ENCODE peak calls at places on chromosomes 2 and 18, in seven cellular contexts. One of them, this sample, is unnamed.

GRCh38 chr2:239688840-239689239 is 288.0 kb upstream of the HDAC4 start:
- DNase-seq in right lobe of liver: no peak
- DNase-seq in cardiac fibroblast: no peak
- DNase-seq in AG10803: no peak
- DNase-seq in IMR-90: no peak
- DNase-seq in adrenal gland: no peak
- DNase-seq in lower leg skin: no peak
- DNase-seq in this sample: no peak

GRCh38 chr2:196823750-196824149 is 14.6 kb upstream of the C2orf66 start:
- DNase-seq in cardiac fibroblast: peak
- DNase-seq in IMR-90: peak
- DNase-seq in lower leg skin: no peak
- DNase-seq in AG10803: peak
- DNase-seq in adrenal gland: no peak
- DNase-seq in right lobe of liver: no peak
- DNase-seq in this sample: peak

GRCh38 chr18:67661555-67661954 is 145.0 kb upstream of the DSEL start:
- DNase-seq in lower leg skin: no peak
- DNase-seq in AG10803: no peak
- DNase-seq in cardiac fibroblast: no peak
- DNase-seq in IMR-90: no peak
- DNase-seq in right lobe of liver: no peak
- DNase-seq in adrenal gland: no peak
- DNase-seq in this sample: no peak

GRCh38 chr18:49025426-49025766 is 74.6 kb upstream of the SMAD7 start:
- DNase-seq in lower leg skin: no peak
- DNase-seq in IMR-90: no peak
- DNase-seq in adrenal gland: peak
- DNase-seq in AG10803: no peak
- DNase-seq in right lobe of liver: no peak
- DNase-seq in cardiac fibroblast: no peak
- DNase-seq in this sample: no peak

GRCh38 chr2:70044290-70045040 is 42.8 kb upstream of the PCBP1 start:
- DNase-seq in right lobe of liver: no peak
- DNase-seq in adrenal gland: no peak
- DNase-seq in IMR-90: no peak
- DNase-seq in cardiac fibroblast: no peak
- DNase-seq in lower leg skin: no peak
- DNase-seq in AG10803: no peak
- DNase-seq in this sample: no peak

GRCh38 chr2:45261746-45262145 is 252.5 kb upstream of the SIX2 start:
- DNase-seq in lower leg skin: no peak
- DNase-seq in IMR-90: no peak
- DNase-seq in AG10803: no peak
- DNase-seq in adrenal gland: no peak
- DNase-seq in right lobe of liver: no peak
- DNase-seq in cardiac fibroblast: no peak
- DNase-seq in this sample: no peak

GRCh38 chr2:204470178-204470620 is 75.1 kb upstream of the PARD3B start:
- DNase-seq in right lobe of liver: no peak
- DNase-seq in cardiac fibroblast: no peak
- DNase-seq in adrenal gland: no peak
- DNase-seq in lower leg skin: no peak
- DNase-seq in IMR-90: peak
- DNase-seq in AG10803: no peak
- DNase-seq in this sample: peak

GRCh38 chr18:62522178-62522509 is 681 bp upstream of the ZCCHC2 start:
- DNase-seq in lower leg skin: no peak
- DNase-seq in cardiac fibroblast: no peak
- DNase-seq in adrenal gland: no peak
- DNase-seq in right lobe of liver: no peak
- DNase-seq in IMR-90: no peak
- DNase-seq in AG10803: no peak
- DNase-seq in this sample: no peak

GRCh38 chr2:19124135-19124534 is 234.3 kb downstream of the OSR1 start:
- DNase-seq in cardiac fibroblast: peak
- DNase-seq in lower leg skin: no peak
- DNase-seq in IMR-90: peak
- DNase-seq in adrenal gland: no peak
- DNase-seq in AG10803: peak
- DNase-seq in right lobe of liver: no peak
- DNase-seq in this sample: peak

GRCh38 chr2:14420851-14421250 is 211.7 kb upstream of the LRATD1 start:
- DNase-seq in adrenal gland: no peak
- DNase-seq in IMR-90: peak
- DNase-seq in lower leg skin: no peak
- DNase-seq in AG10803: peak
- DNase-seq in cardiac fibroblast: peak
- DNase-seq in right lobe of liver: no peak
- DNase-seq in this sample: peak

GRCh38 chr18:75074196-75075015 is 134.5 kb downstream of the PTGR3 start:
- DNase-seq in lower leg skin: no peak
- DNase-seq in IMR-90: no peak
- DNase-seq in adrenal gland: no peak
- DNase-seq in right lobe of liver: no peak
- DNase-seq in cardiac fibroblast: no peak
- DNase-seq in AG10803: no peak
- DNase-seq in this sample: no peak
- H3K4me3 ChIP-seq in lower leg skin: no peak
- H3K4me3 ChIP-seq in IMR-90: no peak
- H3K4me3 ChIP-seq in adrenal gland: no peak
- H3K4me3 ChIP-seq in right lobe of liver: no peak
- H3K4me3 ChIP-seq in cardiac fibroblast: no peak
- H3K4me3 ChIP-seq in AG10803: no peak
- H3K4me3 ChIP-seq in this sample: no peak

DNA sequence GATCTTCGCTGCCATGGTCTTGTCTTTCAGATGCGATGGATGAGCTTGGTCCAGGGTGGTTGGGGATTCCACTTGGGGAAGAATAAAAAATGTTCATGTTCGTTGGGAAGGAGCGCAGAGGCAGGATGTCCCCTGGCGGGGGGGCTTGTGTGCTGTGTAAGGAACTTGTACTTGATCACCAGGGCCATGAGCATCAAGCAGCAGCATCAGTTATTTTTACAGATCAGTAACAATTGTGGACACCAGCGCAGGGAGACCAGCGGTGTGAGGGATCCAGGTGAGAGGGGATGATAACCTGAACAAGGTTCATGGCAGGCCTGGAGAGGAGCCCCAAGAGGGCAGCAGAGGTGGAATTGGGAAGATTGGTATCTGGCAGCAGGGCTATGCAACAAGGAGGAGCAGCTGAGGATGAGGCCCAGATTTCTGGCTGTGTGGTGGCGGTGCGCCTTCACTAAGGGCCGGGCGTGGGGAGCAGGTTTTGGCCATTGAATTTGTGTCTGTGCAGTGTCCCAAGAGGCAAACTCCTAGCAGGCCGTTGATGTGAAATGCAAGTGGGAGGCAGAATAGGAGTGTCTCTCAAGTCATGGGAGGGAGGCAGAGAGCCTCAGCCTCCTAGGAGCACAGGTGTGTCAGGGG is 3.9 kb downstream of the CNNM3 start:
- DNase-seq in IMR-90: no peak
- DNase-seq in AG10803: no peak
- DNase-seq in cardiac fibroblast: no peak
- DNase-seq in adrenal gland: no peak
- DNase-seq in lower leg skin: no peak
- DNase-seq in right lobe of liver: no peak
- DNase-seq in this sample: no peak
- TF ChIP-seq CTCF in IMR-90: no peak
- TF ChIP-seq CTCF in AG10803: no peak
- TF ChIP-seq CTCF in cardiac fibroblast: no peak
- TF ChIP-seq CTCF in adrenal gland: no peak
- TF ChIP-seq CTCF in lower leg skin: no peak
- TF ChIP-seq CTCF in right lobe of liver: peak
- TF ChIP-seq CTCF in this sample: no peak

DNA sequence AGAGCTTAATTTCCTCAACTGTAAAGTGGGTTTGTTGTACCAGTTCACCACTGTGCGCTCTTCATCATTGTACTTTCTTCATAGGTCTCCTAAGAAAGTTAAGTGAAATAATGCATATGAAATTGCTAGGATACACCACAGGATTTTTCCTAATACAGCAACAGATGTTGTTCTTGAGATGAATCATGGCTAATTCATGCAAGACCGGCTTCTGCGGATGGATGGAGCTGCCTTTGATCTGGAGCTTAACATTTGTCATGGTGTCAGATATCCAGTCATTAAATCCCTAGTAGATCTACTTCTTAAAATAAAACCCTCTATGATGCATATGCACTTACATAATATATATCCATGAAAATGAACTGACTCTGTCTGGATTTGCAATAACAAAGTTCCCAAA is 114.1 kb downstream of the COL6A3 start:
- DNase-seq in AG10803: peak
- DNase-seq in IMR-90: peak
- DNase-seq in right lobe of liver: no peak
- DNase-seq in cardiac fibroblast: peak
- DNase-seq in lower leg skin: no peak
- DNase-seq in adrenal gland: no peak
- DNase-seq in this sample: peak
- H3K4me3 ChIP-seq in AG10803: no peak
- H3K4me3 ChIP-seq in IMR-90: no peak
- H3K4me3 ChIP-seq in right lobe of liver: no peak
- H3K4me3 ChIP-seq in cardiac fibroblast: no peak
- H3K4me3 ChIP-seq in lower leg skin: no peak
- H3K4me3 ChIP-seq in adrenal gland: no peak
- H3K4me3 ChIP-seq in this sample: no peak

DNA sequence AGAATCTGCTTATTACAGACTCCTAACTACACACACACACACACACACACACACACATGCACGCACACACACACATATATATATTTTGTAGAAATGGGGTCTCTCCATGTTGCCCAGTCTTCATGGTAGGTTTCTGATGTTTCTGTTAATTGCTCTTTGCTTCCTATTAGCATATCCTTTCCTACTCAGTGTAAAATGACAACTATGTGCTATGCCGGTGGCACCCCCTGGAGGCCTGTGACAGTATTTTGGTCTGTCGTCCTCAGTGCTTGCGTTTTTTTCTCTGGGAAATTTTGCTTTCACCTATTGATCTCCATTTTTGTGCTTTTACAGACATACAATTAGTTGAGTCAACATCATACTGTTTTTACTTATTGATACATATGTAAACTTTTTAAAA is 322.1 kb downstream of the LRRTM1 start:
- DNase-seq in cardiac fibroblast: no peak
- DNase-seq in adrenal gland: no peak
- DNase-seq in AG10803: no peak
- DNase-seq in IMR-90: no peak
- DNase-seq in right lobe of liver: no peak
- DNase-seq in lower leg skin: no peak
- DNase-seq in this sample: no peak
- TF ChIP-seq CTCF in cardiac fibroblast: peak
- TF ChIP-seq CTCF in adrenal gland: no peak
- TF ChIP-seq CTCF in AG10803: peak
- TF ChIP-seq CTCF in IMR-90: peak
- TF ChIP-seq CTCF in right lobe of liver: no peak
- TF ChIP-seq CTCF in lower leg skin: no peak
- TF ChIP-seq CTCF in this sample: peak